ENCODE peak calls at places on chromosome X, in eight cellular contexts. O is A549, Q is Calu3, G is GM23248, L is SJSA1, I is GM13977, C is OCI-M1, H is tibial nerve. X is an unnamed sample.

GRCh38 chrX:119190736-119191282 is 45.3 kb upstream of the PGRMC1 start:
- DNase-seq in O (no peak), Q (no peak), G (peak; percentile 78), L (no peak), I (no peak), C (no peak), H (peak; percentile 24), X (no peak)

GRCh38 chrX:67725471-67725870 is 181.7 kb downstream of the AR start:
- DNase-seq in O (no peak), Q (no peak), G (peak; percentile 53), L (no peak), I (no peak), C (no peak), H (no peak), X (no peak)

GRCh38 chrX:120768681-120769080 is 107.0 kb downstream of the CT47B1 start:
- DNase-seq in O (no peak), Q (no peak), G (peak; percentile 54), L (no peak), I (no peak), C (no peak), H (no peak), X (peak; percentile 58)

GRCh38 chrX:103782640-103783039 is 6.0 kb downstream of the PLP1 start:
- DNase-seq in O (no peak), Q (no peak), G (no peak), L (no peak), I (no peak), C (no peak), H (no peak), X (no peak)

GRCh38 chrX:67636532-67636931 is 92.7 kb downstream of the AR start:
- DNase-seq in O (no peak), Q (no peak), G (peak; percentile 22), L (no peak), I (no peak), C (no peak), H (no peak), X (no peak)

GRCh38 chrX:134847133-134847532 is 143.7 kb upstream of the SMIM10 start:
- DNase-seq in O (no peak), Q (no peak), G (no peak), L (no peak), I (no peak), C (no peak), H (no peak), X (no peak)

GRCh38 chrX:48747415-48748026 is 14.0 kb upstream of the GLOD5 start:
- DNase-seq in O (no peak), Q (no peak), G (no peak), L (no peak), I (no peak), C (no peak), H (no peak), X (no peak)

GRCh38 chrX:45300638-45301037 is 100.0 kb upstream of the DIPK2B start:
- DNase-seq in O (no peak), Q (no peak), G (no peak), L (no peak), I (no peak), C (peak; percentile 14), H (no peak), X (no peak)

GRCh38 chrX:100410083-100410590 is at the start of gene PCDH19:
- DNase-seq in O (peak; percentile 49), Q (peak; percentile 36), G (peak; percentile 72), L (no peak), I (no peak), C (no peak), H (peak; percentile 27), X (no peak)

GRCh38 chrX:148620023-148620422 is 119.6 kb downstream of the AFF2 start:
- DNase-seq in O (no peak), Q (no peak), G (no peak), L (no peak), I (no peak), C (no peak), H (no peak), X (no peak)

GRCh38 chrX:117305168-117305766 is 811.3 kb downstream of the KLHL13 start:
- DNase-seq in O (no peak), Q (no peak), G (no peak), L (no peak), I (no peak), C (no peak), H (no peak), X (no peak)

GRCh38 chrX:72340572-72340971 is 34.9 kb upstream of the CITED1 start:
- DNase-seq in O (no peak), Q (no peak), G (no peak), L (no peak), I (no peak), C (no peak), H (no peak), X (no peak)

GRCh38 chrX:50903387-50904027 is 7.0 kb upstream of the BMP15 start:
- DNase-seq in O (peak; percentile 18), Q (peak; percentile 61), G (peak; percentile 63), L (peak; percentile 27), I (peak; percentile 38), C (peak; percentile 19), H (no peak), X (no peak)

GRCh38 chrX:96791559-96791958 is 92.1 kb upstream of the RPA4 start:
- DNase-seq in O (no peak), Q (no peak), G (peak; percentile 58), L (no peak), I (no peak), C (no peak), H (no peak), X (no peak)

GRCh38 chrX:69016220-69016941 is 148.9 kb downstream of the PJA1 start:
- DNase-seq in O (no peak), Q (no peak), G (no peak), L (no peak), I (no peak), C (no peak), H (no peak), X (no peak)

GRCh38 chrX:11470231-11470630 is 177.0 kb downstream of the AMELX start:
- DNase-seq in O (no peak), Q (no peak), G (peak; percentile 81), L (no peak), I (no peak), C (no peak), H (no peak), X (peak; percentile 56)

GRCh38 chrX:132209527-132209926 is 9.7 kb downstream of the RAP2C start:
- DNase-seq in O (no peak), Q (no peak), G (peak; percentile 37), L (no peak), I (no peak), C (peak; percentile 80), H (no peak), X (no peak)

GRCh38 chrX:47814853-47815252 is 21.8 kb upstream of the ZNF81 start:
- DNase-seq in O (no peak), Q (no peak), G (peak; percentile 5), L (no peak), I (no peak), C (peak; percentile 65), H (no peak), X (no peak)

GRCh38 chrX:112058766-112059165 is 23.8 kb downstream of the TRPC5 start:
- DNase-seq in O (no peak), Q (no peak), G (no peak), L (no peak), I (no peak), C (no peak), H (no peak), X (no peak)

X was measured in pulmonary artery endothelial cell.